ENCODE peak calls at places on chromosomes 3 and 15, in eight cellular contexts. T, J, I, P, K, A, E and G are unnamed samples.

GRCh38 chr15:92655178-92655995 is at the start of gene FAM174B:
- DNase-seq in T (no peak), J (peak), I (no peak), P (peak), K (peak), A (no peak), E (peak), G (peak)

GRCh38 chr15:64070965-64071851 is 22.4 kb downstream of the CIAO2A start:
- DNase-seq in T (peak), J (peak), I (no peak), P (no peak), K (no peak), A (no peak), E (no peak), G (no peak)

GRCh38 chr3:179971280-179971679 is 65.5 kb downstream of the PEX5L start:
- DNase-seq in T (peak), J (no peak), I (no peak), P (no peak), K (no peak), A (no peak), E (no peak), G (no peak)

GRCh38 chr15:70486012-70486411 is 277.3 kb downstream of the UACA start:
- DNase-seq in T (no peak), J (no peak), I (no peak), P (no peak), K (no peak), A (no peak), E (no peak), G (no peak)

GRCh38 chr3:95476534-95476933 is 1337.9 kb upstream of the EPHA6 start:
- DNase-seq in T (no peak), J (no peak), I (no peak), P (no peak), K (no peak), A (no peak), E (no peak), G (no peak)

GRCh38 chr3:194387276-194387675 is 11.8 kb downstream of the GP5 start:
- DNase-seq in T (no peak), J (no peak), I (no peak), P (no peak), K (no peak), A (no peak), E (no peak), G (no peak)

GRCh38 chr3:125359700-125360099 is 15.4 kb downstream of the ZNF148 start:
- DNase-seq in T (no peak), J (no peak), I (no peak), P (no peak), K (no peak), A (no peak), E (no peak), G (no peak)

GRCh38 chr15:60212536-60212935 is 185.2 kb downstream of the ANXA2 start:
- DNase-seq in T (no peak), J (no peak), I (no peak), P (peak), K (no peak), A (no peak), E (no peak), G (no peak)

GRCh38 chr3:84547971-84548970 is 410.5 kb upstream of the CADM2 start:
- DNase-seq in T (peak), J (no peak), I (peak), P (peak), K (peak), A (no peak), E (peak), G (peak)

GRCh38 chr3:114103858-114104257 is 47.3 kb downstream of the QTRT2 start:
- DNase-seq in T (no peak), J (no peak), I (no peak), P (no peak), K (no peak), A (no peak), E (no peak), G (no peak)

GRCh38 chr3:184129012-184129411 is 6.1 kb upstream of the EIF2B5 start:
- DNase-seq in T (no peak), J (peak), I (no peak), P (no peak), K (peak), A (no peak), E (no peak), G (no peak)